ENCODE peak calls at places on chromosomes 16 and 17, in five cellular contexts. F, A, V, B and O are unnamed samples.

GRCh38 chr17:40963838-40964237 is 2.9 kb downstream of the KRT39 start:
- DNase-seq in B (peak; percentile 46), A (no peak), F (no peak), V (no peak), O (no peak)

GRCh38 chr17:7852919-7853692 is 1.8 kb upstream of the TMEM88 start:
- DNase-seq in B (no peak), F (no peak), A (no peak), V (peak; percentile 65), O (no peak)

GRCh38 chr16:4506450-4506849 is 30.3 kb downstream of the HMOX2 start:
- DNase-seq in B (peak; percentile 62), V (no peak), F (peak; percentile 78), A (no peak), O (no peak)

GRCh38 chr17:63086483-63087185 is 120.6 kb downstream of the TANC2 start:
- DNase-seq in V (no peak), F (no peak), A (no peak), B (no peak), O (no peak)

GRCh38 chr16:15507299-15507958 is 73.0 kb downstream of the BMERB1 start:
- DNase-seq in A (no peak), V (no peak), F (peak; percentile 45), B (no peak), O (no peak)

GRCh38 chr16:84199861-84200260 is 8.9 kb downstream of the ADAD2 start:
- DNase-seq in B (no peak), A (no peak), F (peak; percentile 35), V (peak; percentile 71), O (no peak)

GRCh38 chr16:83118365-83118764 is 491.6 kb downstream of the CDH13 start:
- DNase-seq in V (no peak), A (no peak), B (no peak), F (no peak), O (no peak)

GRCh38 chr17:68705331-68706166 is 104.4 kb upstream of the FAM20A start:
- DNase-seq in F (no peak), V (no peak), B (no peak), A (no peak), O (no peak)

GRCh38 chr16:4408323-4408690 is 8.1 kb downstream of the CORO7 start:
- DNase-seq in F (no peak), V (no peak), B (no peak), A (no peak), O (no peak)

GRCh38 chr17:18018411-18018921 is 20.5 kb downstream of the ATPAF2 start:
- DNase-seq in A (no peak), B (no peak), F (no peak), V (peak; percentile 48), O (no peak)

GRCh38 chr17:76421054-76421427 is 31.9 kb downstream of the UBE2O start:
- DNase-seq in V (no peak), A (no peak), F (no peak), B (no peak), O (no peak)

GRCh38 chr17:80416940-80417293 is 1.9 kb downstream of the ENDOV start:
- DNase-seq in V (no peak), F (no peak), B (no peak), A (no peak), O (no peak)

GRCh38 chr17:77186141-77186604 is 45.4 kb downstream of the SEC14L1 start:
- DNase-seq in A (no peak), V (no peak), F (no peak), B (no peak), O (peak; percentile 28)

GRCh38 chr16:57976331-57976796 is 5.4 kb upstream of the CNGB1 start:
- DNase-seq in B (no peak), F (peak; percentile 77), A (peak; percentile 14), V (no peak), O (no peak)

GRCh38 chr17:10099051-10099571 is 99.3 kb downstream of the GAS7 start:
- DNase-seq in F (no peak), V (no peak), B (no peak), A (no peak), O (no peak)

GRCh38 chr16:82672676-82673075 is 45.9 kb downstream of the CDH13 start:
- DNase-seq in B (no peak), F (no peak), V (no peak), A (no peak), O (no peak)

GRCh38 chr17:15384142-15384803 is 42.9 kb upstream of the TEKT3 start:
- DNase-seq in F (peak; percentile 57), B (no peak), V (no peak), A (no peak), O (peak; percentile 71)

GRCh38 chr17:2591040-2591640 is 2.3 kb upstream of the PAFAH1B1 start:
- DNase-seq in V (no peak), F (no peak), A (no peak), B (no peak), O (no peak)

GRCh38 chr17:45293413-45294211 is 23.2 kb downstream of the MAP3K14 start:
- DNase-seq in V (peak; percentile 83), A (peak; percentile 85), B (peak; percentile 93), F (peak; percentile 66), O (peak; percentile 80)

GRCh38 chr17:70242781-70243437 is 73.6 kb downstream of the KCNJ2 start:
- DNase-seq in F (no peak), B (no peak), V (no peak), A (no peak), O (no peak)
- H3K27ac ChIP-seq in F (no peak overlapping the region), B (no peak overlapping the region), V (no peak overlapping the region), A (no peak overlapping the region), O (no peak overlapping the region)

DNA sequence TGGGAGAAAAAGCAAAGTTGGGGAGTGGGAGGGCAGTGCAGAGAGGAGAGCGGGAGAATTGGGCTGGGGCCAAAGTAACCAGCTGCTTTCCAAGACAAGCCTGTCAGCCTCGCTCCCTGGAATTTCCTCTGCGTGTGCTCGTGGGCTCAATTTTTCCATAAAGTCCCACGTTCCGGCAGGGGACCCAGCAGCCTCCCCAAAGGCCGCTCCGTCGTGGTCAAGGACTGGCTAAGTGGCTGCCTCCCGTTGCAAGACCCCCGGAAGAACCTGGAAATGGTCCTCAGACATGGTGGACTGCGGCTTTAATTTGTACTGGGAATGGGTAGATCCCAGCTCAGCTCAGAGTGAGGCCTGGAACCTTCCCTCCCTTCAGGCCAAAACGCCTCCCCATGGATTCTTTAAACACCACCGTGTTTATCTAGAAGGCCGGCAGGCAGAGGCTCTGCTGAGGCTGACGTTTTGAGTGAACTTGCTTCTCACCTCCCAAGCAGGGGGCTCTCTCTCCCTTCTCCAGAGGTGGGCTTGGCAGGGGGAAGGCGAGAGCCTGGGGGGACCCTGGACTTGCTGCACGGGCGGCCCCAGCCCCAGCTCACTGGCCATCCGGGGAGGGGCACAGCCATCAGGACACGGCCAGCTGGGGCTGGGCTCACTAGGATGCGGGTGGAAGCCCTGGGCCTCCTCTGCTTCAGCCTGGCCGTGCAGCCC is 190.0 kb downstream of the C16orf95 start:
- DNase-seq in V (no peak), F (no peak), A (no peak), B (no peak), O (peak; percentile 50)
- TF ChIP-seq CTCF in V (no peak), F (no peak), A (no peak), B (no peak), O (no peak)

GRCh38 chr16:13064821-13065220 is 163.4 kb downstream of the SHISA9 start:
- DNase-seq in F (no peak), B (no peak), A (no peak), V (no peak), O (no peak)
- H3K4me3 ChIP-seq in F (no peak overlapping the region), B (no peak overlapping the region), A (no peak overlapping the region), V (no peak overlapping the region), O (no peak overlapping the region)

DNA sequence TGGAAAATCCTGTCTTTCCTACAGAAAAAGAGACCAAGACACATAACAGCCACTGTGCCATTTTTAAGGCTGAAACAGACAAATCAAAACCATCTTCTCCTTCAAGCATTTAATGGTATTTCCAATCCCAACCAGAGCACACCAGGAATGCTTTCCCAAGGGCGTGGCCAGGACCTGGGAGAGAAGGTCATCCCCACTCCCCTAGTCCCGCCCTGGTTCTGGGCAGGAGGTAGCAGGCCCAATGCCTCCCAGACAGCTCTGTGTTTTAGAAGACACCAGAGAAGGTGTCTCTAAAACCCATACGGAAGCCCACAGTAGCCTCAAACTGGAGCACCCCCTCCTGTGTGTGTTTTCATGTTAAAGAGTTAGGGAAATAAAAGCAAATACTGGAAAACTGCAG is 214.4 kb downstream of the ZFHX3 start:
- DNase-seq in A (no peak), V (no peak), F (no peak), B (no peak), O (no peak)
- H3K27ac ChIP-seq in A (no peak overlapping the region), V (no peak overlapping the region), F (no peak overlapping the region), B (peak overlapping the region; percentile 19), O (peak overlapping the region; percentile 46)

GRCh38 chr16:62870554-62870953 is 834.3 kb upstream of the CDH8 start:
- DNase-seq in F (no peak), V (no peak), B (no peak), A (no peak), O (no peak)
- TF ChIP-seq CTCF in F (peak; percentile 58), V (no peak), B (no peak), A (no peak), O (no peak)

GRCh38 chr16:53435066-53435688 is 906 bp downstream of the RBL2 start:
- DNase-seq in F (peak; percentile 89), A (no peak), V (peak; percentile 77), B (peak; percentile 85), O (peak; percentile 41)

GRCh38 chr16:53434436-53435065 is at the start of gene RBL2:
- DNase-seq in B (peak; percentile 16), V (peak; percentile 94), A (peak; percentile 96), F (peak; percentile 60), O (peak; percentile 89)

GRCh38 chr16:53430363-53430762 is 3.9 kb upstream of the RBL2 start:
- DNase-seq in B (no peak), V (no peak), A (no peak), F (no peak), O (no peak)

GRCh38 chr16:53433509-53433908 is 762 bp upstream of the RBL2 start:
- DNase-seq in B (no peak), A (no peak), V (peak; percentile 69), F (no peak), O (no peak)

GRCh38 chr16:53433930-53434435 is 288 bp upstream of the RBL2 start:
- DNase-seq in B (peak; percentile 71), F (no peak), A (no peak), V (no peak), O (no peak)
- H3K4me3 ChIP-seq in B (peak overlapping the region; percentile 89), F (peak overlapping the region; percentile 96), A (peak overlapping the region; percentile 100), V (peak overlapping the region; percentile 98), O (peak overlapping the region; percentile 100)

GRCh38 chr16:67247698-67248400 is 568 bp upstream of the FHOD1 start:
- DNase-seq in A (no peak), B (no peak), F (no peak), V (no peak), O (no peak)
- H3K27ac ChIP-seq in A (no peak overlapping the region), B (peak overlapping the region; percentile 95), F (no peak overlapping the region), V (peak overlapping the region; percentile 11), O (peak overlapping the region; percentile 98)